ENCODE peak calls at places on chromosomes 16 and 17, in four cellular contexts. R, M, F and G are unnamed samples.

GRCh38 chr17:61635913-61636432 is 45.0 kb upstream of the NACA2 start:
- DNase-seq in R (no peak), M (peak), F (peak), G (no peak)

GRCh38 chr16:57703416-57704010 is 8.9 kb downstream of the DRC7 start:
- DNase-seq in R (no peak), M (no peak), F (no peak), G (no peak)

GRCh38 chr17:17822189-17822978 is 14.4 kb downstream of the SREBF1 start:
- DNase-seq in R (no peak), M (peak), F (peak), G (peak)

GRCh38 chr17:76866774-76867577 is 1.2 kb upstream of the MGAT5B start:
- DNase-seq in R (no peak), M (peak), F (no peak), G (no peak)

GRCh38 chr16:62194828-62195227 is 158.6 kb upstream of the CDH8 start:
- DNase-seq in R (no peak), M (no peak), F (no peak), G (no peak)

GRCh38 chr16:50745940-50746339 is 4.1 kb downstream of the CYLD start:
- DNase-seq in R (no peak), M (no peak), F (no peak), G (no peak)

GRCh38 chr17:64343833-64344637 is 46.6 kb downstream of the PECAM1 start:
- DNase-seq in R (peak), M (peak), F (peak), G (peak)

GRCh38 chr16:4873091-4873490 is 25.8 kb downstream of the UBN1 start:
- DNase-seq in R (no peak), M (no peak), F (no peak), G (no peak)

GRCh38 chr16:72905581-72905980 is 142.3 kb downstream of the ZFHX3 start:
- DNase-seq in R (no peak), M (peak), F (no peak), G (no peak)

GRCh38 chr17:61624951-61625350 is 33.9 kb upstream of the NACA2 start:
- DNase-seq in R (no peak), M (no peak), F (no peak), G (no peak)

GRCh38 chr16:75062135-75062943 is 54.2 kb downstream of the LDHD start:
- DNase-seq in R (no peak), M (peak), F (peak), G (no peak)

GRCh38 chr17:57782642-57783337 is 37.7 kb upstream of the CCDC182 start:
- DNase-seq in R (no peak), M (no peak), F (no peak), G (no peak)

GRCh38 chr17:79009397-79010303 is at the start of gene CANT1:
- DNase-seq in R (peak), M (peak), F (peak), G (no peak)

GRCh38 chr17:61836266-61837174 is 26.8 kb downstream of the BRIP1 start:
- DNase-seq in R (no peak), M (no peak), F (no peak), G (no peak)

GRCh38 chr17:75480281-75480680 is 23.8 kb downstream of the TMEM94 start:
- DNase-seq in R (no peak), M (no peak), F (no peak), G (no peak)

GRCh38 chr17:44501866-44502265 is 1.3 kb downstream of the GPATCH8 start:
- DNase-seq in R (no peak), M (peak), F (no peak), G (no peak)

GRCh38 chr16:68529931-68530667 is 9.0 kb upstream of the ZFP90 start:
- DNase-seq in R (peak), M (peak), F (peak), G (no peak)

GRCh38 chr17:41972571-41973411 is 6.2 kb downstream of the CNP start:
- DNase-seq in R (no peak), M (no peak), F (peak), G (no peak)

GRCh38 chr17:35890774-35891155 is 10.6 kb upstream of the CCL5 start:
- DNase-seq in R (no peak), M (no peak), F (peak), G (no peak)

GRCh38 chr17:79907217-79907715 is 68.0 kb upstream of the CBX4 start:
- DNase-seq in R (no peak), M (no peak), F (no peak), G (no peak)

GRCh38 chr17:49992191-49992932 is 2.7 kb downstream of the DLX3 start:
- DNase-seq in R (no peak), M (no peak), F (no peak), G (no peak)

GRCh38 chr17:12730931-12731521 is 58.3 kb upstream of the ARHGAP44 start:
- DNase-seq in R (peak), M (peak), F (peak), G (no peak)

GRCh38 chr16:84501077-84501735 is 3.3 kb downstream of the MEAK7 start:
- DNase-seq in R (peak), M (peak), F (no peak), G (no peak)

GRCh38 chr16:1772362-1772907 is at the start of gene EME2:
- DNase-seq in R (no peak), M (peak), F (no peak), G (no peak)

GRCh38 chr17:73820686-73821448 is 176.6 kb upstream of the SDK2 start:
- DNase-seq in R (no peak), M (peak), F (peak), G (no peak)

GRCh38 chr16:67773569-67774456 is 32.5 kb downstream of the RANBP10 start:
- DNase-seq in R (no peak), M (peak), F (peak), G (no peak)

GRCh38 chr17:59830007-59830630 is 62.6 kb downstream of the TUBD1 start:
- DNase-seq in R (no peak), M (peak), F (no peak), G (no peak)

GRCh38 chr17:67322039-67322787 is 44.2 kb downstream of the PSMD12 start:
- DNase-seq in R (no peak), M (no peak), F (no peak), G (no peak)

GRCh38 chr17:40075216-40076100 is 12.7 kb downstream of the THRA start:
- DNase-seq in R (no peak), M (no peak), F (peak), G (no peak)

GRCh38 chr17:7015587-7016020 is 3.2 kb downstream of the RNASEK start:
- DNase-seq in R (no peak), M (no peak), F (no peak), G (no peak)

GRCh38 chr17:7014995-7015586 is 2.7 kb downstream of the RNASEK start:
- DNase-seq in R (no peak), M (peak), F (no peak), G (no peak)

GRCh38 chr17:7016886-7017826 is 4.7 kb downstream of the RNASEK start:
- DNase-seq in R (no peak), M (no peak), F (no peak), G (no peak)

GRCh38 chr17:7017827-7018200 is 5.0 kb upstream of the BCL6B start:
- DNase-seq in R (no peak), M (no peak), F (no peak), G (no peak)

DNA sequence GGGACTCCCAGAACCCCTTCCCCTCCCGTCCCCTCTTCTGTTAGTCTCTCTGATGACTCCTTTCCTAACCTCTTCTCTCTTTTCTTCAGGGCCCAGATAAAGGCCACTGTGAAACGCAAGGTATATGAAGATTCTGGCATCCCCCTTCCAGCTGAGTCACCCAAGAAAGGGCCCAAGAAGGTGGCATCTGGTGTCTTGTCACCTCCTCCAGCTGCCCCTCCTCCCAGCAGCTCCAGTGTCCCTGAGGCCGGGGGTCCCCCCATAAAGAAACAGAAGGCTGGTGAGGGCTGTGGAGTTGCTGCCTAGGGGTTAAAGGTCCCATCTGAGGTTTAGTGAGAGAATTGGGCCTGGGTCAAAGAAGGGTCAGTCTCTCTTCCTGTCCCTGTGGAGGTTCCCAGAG is 4.0 kb downstream of the RNASEK start:
- DNase-seq in R (no peak), M (no peak), F (no peak), G (no peak)
- H3K4me3 ChIP-seq in R (no peak), M (no peak), F (no peak), G (no peak)

GRCh38 chr16:22162658-22163009 is 328 bp downstream of the SDR42E2 start:
- DNase-seq in R (no peak), M (no peak), F (no peak), G (no peak)
- TF ChIP-seq CTCF in R (no peak), M (no peak), F (no peak), G (no peak)

GRCh38 chr17:81913394-81914102 is 2.3 kb upstream of the PCYT2 start:
- DNase-seq in R (no peak), M (no peak), F (no peak), G (no peak)

GRCh38 chr17:81910840-81911276 is 341 bp downstream of the PCYT2 start:
- DNase-seq in R (no peak), M (no peak), F (no peak), G (no peak)

GRCh38 chr17:81911277-81911961 is at the start of gene PCYT2:
- DNase-seq in R (peak), M (peak), F (peak), G (peak)

GRCh38 chr17:81912441-81913309 is 1.5 kb upstream of the PCYT2 start:
- DNase-seq in R (no peak), M (no peak), F (no peak), G (no peak)

DNA sequence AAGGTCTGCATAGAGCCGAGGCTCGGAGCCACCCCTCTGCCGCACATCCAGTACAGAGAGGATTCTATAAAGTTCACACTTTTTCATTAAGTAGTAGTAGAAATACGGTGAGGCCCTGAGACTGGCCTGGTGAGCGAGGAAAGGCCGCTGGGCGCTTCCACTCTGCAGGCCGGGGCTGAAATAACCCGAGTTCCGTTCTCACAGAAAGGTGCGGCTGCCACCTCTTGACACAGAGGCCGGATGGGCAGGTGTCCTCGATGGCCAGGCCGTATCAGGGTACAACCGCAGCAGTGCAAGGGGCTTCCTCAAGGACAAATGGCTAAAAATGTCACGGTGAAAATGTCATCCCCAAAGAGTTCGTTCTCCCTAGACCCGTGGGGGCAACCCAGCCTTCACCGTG is 770 bp upstream of the PCYT2 start:
- DNase-seq in R (no peak), M (no peak), F (no peak), G (no peak)
- H3K4me3 ChIP-seq in R (no peak), M (no peak), F (no peak), G (no peak)

DNA sequence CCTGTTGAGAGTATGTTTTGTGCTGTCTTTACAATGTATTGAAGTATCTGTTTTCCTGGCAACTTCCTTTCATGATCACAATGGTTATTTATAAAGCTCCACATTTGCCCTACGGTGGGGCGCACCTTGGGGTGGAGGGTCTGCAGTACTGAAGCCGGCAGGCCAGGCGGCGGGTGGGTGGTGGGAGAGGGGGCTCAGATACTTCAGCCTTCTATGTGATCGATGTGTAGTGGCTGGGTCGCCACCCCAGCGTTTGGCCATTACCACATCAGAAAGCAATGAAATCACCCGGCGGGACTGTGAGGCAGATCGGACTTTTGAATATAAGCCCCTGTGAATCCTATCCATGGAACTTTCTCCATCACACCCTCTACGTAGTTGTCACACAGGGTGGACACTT is 196.6 kb downstream of the FOXL1 start:
- DNase-seq in R (no peak), M (no peak), F (no peak), G (no peak)
- TF ChIP-seq CTCF in R (no peak), M (no peak), F (no peak), G (no peak)